ENCODE peak calls at places on chromosomes 6 and 20, in seven cellular contexts. P is adrenal gland, T is A549, U is left ventricle myocardium inferior, H is PC-9, Q is HepG2, F is IMR-90. J is an unnamed sample. For H3K4me1, the result is how much of the 10 kb centered on the place peaks cover.

GRCh38 chr20:32536861-32537656 is 48.1 kb downstream of the NOL4L start:
- DNase-seq in P (no peak), T (no peak), U (no peak), H (peak), Q (no peak), F (no peak), J (no peak)

GRCh38 chr6:3001773-3002293 is 2.1 kb downstream of the NQO2 start:
- DNase-seq in P (peak), T (peak), U (no peak), H (peak), Q (peak), F (peak), J (no peak)

GRCh38 chr20:20411382-20411781 is 43.5 kb downstream of the INSM1 start:
- DNase-seq in P (no peak), T (no peak), U (no peak), H (no peak), Q (no peak), F (no peak), J (no peak)

GRCh38 chr6:67952121-67952520 is 683.0 kb upstream of the ADGRB3 start:
- DNase-seq in P (no peak), T (no peak), U (no peak), H (no peak), Q (no peak), F (no peak), J (no peak)

GRCh38 chr20:51380401-51381385 is 161.8 kb downstream of the NFATC2 start:
- DNase-seq in P (no peak), T (no peak), U (no peak), H (no peak), Q (no peak), F (no peak), J (no peak)

GRCh38 chr20:2305946-2306345 is 10.1 kb downstream of the TGM3 start:
- DNase-seq in P (no peak), T (no peak), U (no peak), H (peak), Q (peak), F (no peak), J (no peak)

GRCh38 chr6:25993038-25993684 is 30.6 kb downstream of the TRIM38 start:
- DNase-seq in P (no peak), T (no peak), U (no peak), H (no peak), Q (no peak), F (no peak), J (no peak)

GRCh38 chr20:50368813-50369224 is 141.4 kb upstream of the PTPN1 start:
- DNase-seq in P (no peak), T (no peak), U (no peak), H (no peak), Q (peak), F (peak), J (no peak)

GRCh38 chr20:3663031-3663701 is at the start of gene GFRA4:
- DNase-seq in P (no peak), T (no peak), U (no peak), H (no peak), Q (no peak), F (no peak), J (no peak)

GRCh38 chr20:6178537-6178936 is 55.7 kb upstream of the FERMT1 start:
- DNase-seq in P (peak), T (no peak), U (no peak), H (no peak), Q (peak), F (peak), J (no peak)

GRCh38 chr6:127300411-127300810 is 33.7 kb downstream of the RNF146 start:
- DNase-seq in P (no peak), T (no peak), U (no peak), H (no peak), Q (no peak), F (peak), J (no peak)

GRCh38 chr6:5713519-5713918 is 293.2 kb downstream of the NRN1 start:
- DNase-seq in P (no peak), T (no peak), U (no peak), H (no peak), Q (peak), F (no peak), J (no peak)

GRCh38 chr6:150394053-150394875 is 25.5 kb downstream of the IYD start:
- DNase-seq in P (no peak), T (no peak), U (no peak), H (no peak), Q (no peak), F (no peak), J (no peak)

GRCh38 chr6:150394886-150395285 is 26.1 kb downstream of the IYD start:
- DNase-seq in P (no peak), T (no peak), U (no peak), H (no peak), Q (no peak), F (no peak), J (no peak)

GRCh38 chr6:150391890-150392289 is 23.1 kb downstream of the IYD start:
- DNase-seq in P (no peak), T (no peak), U (no peak), H (no peak), Q (no peak), F (no peak), J (no peak)

GRCh38 chr6:150392452-150393220 is 23.8 kb downstream of the IYD start:
- DNase-seq in P (no peak), T (no peak), U (no peak), H (peak), Q (no peak), F (no peak), J (no peak)

GRCh38 chr6:150395388-150396009 is 26.7 kb downstream of the IYD start:
- DNase-seq in P (peak), T (peak), U (no peak), H (peak), Q (peak), F (peak), J (no peak)
- H3K4me1 ChIP-seq in P (under half), T (under half), U (under half), H (under half), Q (under half), F (under half), J (under half)

GRCh38 chr6:105897131-105897530 is 189.0 kb upstream of the PRDM1 start:
- DNase-seq in P (no peak), T (no peak), U (no peak), H (no peak), Q (no peak), F (peak), J (no peak)

GRCh38 chr6:105898286-105898685 is 187.8 kb upstream of the PRDM1 start:
- DNase-seq in P (no peak), T (no peak), U (no peak), H (no peak), Q (no peak), F (peak), J (no peak)

GRCh38 chr6:105896052-105896820 is 189.9 kb upstream of the PRDM1 start:
- DNase-seq in P (no peak), T (no peak), U (no peak), H (no peak), Q (peak), F (peak), J (no peak)

GRCh38 chr6:105894556-105894955 is 191.6 kb upstream of the PRDM1 start:
- DNase-seq in P (no peak), T (no peak), U (no peak), H (no peak), Q (no peak), F (no peak), J (no peak)

GRCh38 chr6:105896821-105897095 is 189.4 kb upstream of the PRDM1 start:
- DNase-seq in P (no peak), T (peak), U (no peak), H (no peak), Q (peak), F (no peak), J (no peak)
- H3K4me1 ChIP-seq in P (under half), T (under half), U (under half), H (under half), Q (under half), F (under half), J (under half)

GRCh38 chr6:31624070-31624469 is 3.6 kb downstream of the PRRC2A start:
- DNase-seq in P (no peak), T (no peak), U (no peak), H (no peak), Q (no peak), F (no peak), J (no peak)

GRCh38 chr6:31630177-31630934 is 9.8 kb downstream of the PRRC2A start:
- DNase-seq in P (no peak), T (no peak), U (no peak), H (no peak), Q (no peak), F (no peak), J (no peak)

GRCh38 chr6:31627690-31628287 is 7.3 kb downstream of the PRRC2A start:
- DNase-seq in P (no peak), T (no peak), U (no peak), H (no peak), Q (no peak), F (no peak), J (no peak)

GRCh38 chr6:31629014-31629413 is 8.5 kb downstream of the PRRC2A start:
- DNase-seq in P (no peak), T (no peak), U (no peak), H (no peak), Q (no peak), F (no peak), J (no peak)

DNA sequence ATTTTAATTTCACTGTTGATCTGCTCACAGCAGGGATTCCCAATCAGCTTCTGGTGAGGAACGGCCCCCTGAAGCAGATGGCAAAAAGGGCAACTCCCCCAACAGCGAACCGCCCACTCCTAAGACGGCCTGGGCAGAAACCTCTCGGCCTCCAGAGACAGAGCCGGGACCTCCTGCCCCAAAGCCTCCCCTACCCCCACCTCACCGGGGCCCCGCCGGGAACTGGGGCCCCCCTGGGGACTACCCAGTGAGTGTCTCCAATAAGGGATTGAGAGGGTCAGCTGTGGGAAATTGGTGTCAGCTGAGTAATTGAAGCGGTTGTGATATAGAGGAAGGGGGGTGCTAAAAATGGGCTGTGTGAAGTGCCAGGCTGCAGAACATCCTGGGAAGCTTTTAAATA is 6.4 kb downstream of the PRRC2A start:
- DNase-seq in P (no peak), T (no peak), U (no peak), H (no peak), Q (no peak), F (no peak), J (no peak)
- H3K4me1 ChIP-seq in P (under half), T (under half), U (under half), H (under half), Q (under half), F (under half), J (under half)

DNA sequence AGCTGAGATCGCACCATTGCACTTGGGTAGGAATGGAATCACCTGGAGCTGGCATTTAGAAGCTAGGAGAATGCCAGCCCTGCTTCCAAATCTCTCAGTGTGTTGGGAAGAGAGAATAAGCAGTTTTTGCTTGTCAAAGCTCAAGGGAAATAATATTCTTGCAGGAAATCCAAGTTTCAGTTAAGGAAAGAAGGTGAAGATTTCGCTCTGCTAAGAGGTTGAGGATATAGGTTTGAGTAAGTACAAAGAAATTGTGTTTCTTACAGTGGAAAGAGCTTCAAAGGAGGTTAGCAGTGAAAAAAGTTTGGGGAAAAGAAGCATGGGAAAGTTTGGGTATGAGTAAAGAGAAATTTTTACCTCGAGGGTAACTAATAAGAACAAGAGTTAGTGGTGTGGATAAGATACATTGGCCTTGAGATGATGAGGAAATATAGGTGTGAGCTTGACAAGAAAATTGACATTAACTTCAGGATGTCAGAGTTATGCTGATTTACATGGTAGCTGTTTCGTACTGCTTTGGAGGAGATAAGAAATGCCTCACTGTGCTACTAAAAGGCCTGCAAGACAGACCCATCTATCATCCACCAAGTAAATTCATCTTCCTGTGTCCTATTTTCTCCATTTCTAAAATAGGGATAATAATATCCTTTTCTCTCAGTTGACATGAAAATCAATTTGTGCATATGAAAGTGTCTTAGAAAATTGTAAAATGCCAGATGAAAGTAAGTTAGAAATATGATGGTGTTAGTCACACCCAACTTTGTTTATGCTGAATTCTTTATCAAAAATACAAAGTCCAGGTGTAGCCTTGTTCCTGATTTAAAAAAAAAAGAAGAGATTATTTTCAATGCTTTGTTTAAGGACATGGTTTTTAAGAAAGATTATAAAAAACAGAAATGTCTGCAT is 12.8 kb upstream of the HINT3 start:
- DNase-seq in P (no peak), T (no peak), U (no peak), H (peak), Q (no peak), F (no peak), J (no peak)
- H3K4me1 ChIP-seq in P (half or more), T (half or more), U (under half), H (half or more), Q (half or more), F (under half), J (half or more)

DNA sequence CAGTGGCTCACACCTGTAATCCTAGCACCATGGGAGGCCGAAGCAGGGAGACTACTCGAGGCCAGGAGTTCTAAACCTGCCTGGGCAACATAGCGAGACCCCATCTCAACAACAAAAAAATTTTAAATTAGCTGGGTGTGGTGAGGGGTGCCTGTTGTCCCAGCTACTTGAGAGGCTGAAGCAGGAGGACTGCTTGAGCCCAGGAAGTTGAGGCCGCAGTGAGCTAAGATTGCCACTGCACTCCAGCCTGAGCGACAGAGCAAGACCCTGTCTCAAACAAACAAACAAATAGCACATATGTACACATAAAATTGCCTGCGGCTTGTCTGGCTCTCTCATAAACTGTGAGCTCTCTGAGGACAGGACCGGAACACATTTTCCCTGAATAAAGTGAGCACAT is 106.3 kb downstream of the BANF2 start:
- DNase-seq in P (no peak), T (no peak), U (no peak), H (no peak), Q (no peak), F (no peak), J (no peak)
- H3K4me1 ChIP-seq in P (under half), T (under half), U (under half), H (under half), Q (half or more), F (under half), J (under half)

GRCh38 chr6:43793154-43793874 is 23.3 kb downstream of the VEGFA start:
- DNase-seq in P (no peak), T (no peak), U (no peak), H (no peak), Q (no peak), F (no peak), J (no peak)

GRCh38 chr6:43791752-43792422 is 21.9 kb downstream of the VEGFA start:
- DNase-seq in P (no peak), T (no peak), U (no peak), H (no peak), Q (no peak), F (peak), J (no peak)

GRCh38 chr6:43796910-43797890 is 27.2 kb downstream of the VEGFA start:
- DNase-seq in P (no peak), T (no peak), U (no peak), H (no peak), Q (no peak), F (no peak), J (no peak)

GRCh38 chr6:43796168-43796567 is 26.2 kb downstream of the VEGFA start:
- DNase-seq in P (no peak), T (no peak), U (no peak), H (no peak), Q (no peak), F (no peak), J (no peak)

DNA sequence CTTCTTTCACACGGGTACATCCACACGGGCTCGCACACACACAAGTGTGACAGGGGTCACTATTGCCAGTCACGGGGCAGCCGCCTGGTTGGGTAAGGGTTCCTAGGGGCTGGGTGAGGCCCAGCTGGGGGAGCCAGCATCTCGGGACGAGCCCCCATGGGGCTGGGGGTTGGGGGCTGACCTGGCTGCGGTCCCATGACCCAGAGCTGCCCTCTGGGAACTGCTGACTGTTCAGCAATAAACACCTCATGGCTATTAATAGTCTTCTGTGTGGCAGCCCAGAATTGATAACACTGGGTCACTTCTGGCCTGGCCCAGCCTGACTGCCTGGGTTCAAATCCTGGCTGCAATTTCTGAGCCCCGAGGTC is 23.8 kb downstream of the VEGFA start:
- DNase-seq in P (no peak), T (no peak), U (no peak), H (no peak), Q (no peak), F (no peak), J (no peak)
- H3K4me1 ChIP-seq in P (under half), T (under half), U (half or more), H (under half), Q (under half), F (under half), J (under half)

DNA sequence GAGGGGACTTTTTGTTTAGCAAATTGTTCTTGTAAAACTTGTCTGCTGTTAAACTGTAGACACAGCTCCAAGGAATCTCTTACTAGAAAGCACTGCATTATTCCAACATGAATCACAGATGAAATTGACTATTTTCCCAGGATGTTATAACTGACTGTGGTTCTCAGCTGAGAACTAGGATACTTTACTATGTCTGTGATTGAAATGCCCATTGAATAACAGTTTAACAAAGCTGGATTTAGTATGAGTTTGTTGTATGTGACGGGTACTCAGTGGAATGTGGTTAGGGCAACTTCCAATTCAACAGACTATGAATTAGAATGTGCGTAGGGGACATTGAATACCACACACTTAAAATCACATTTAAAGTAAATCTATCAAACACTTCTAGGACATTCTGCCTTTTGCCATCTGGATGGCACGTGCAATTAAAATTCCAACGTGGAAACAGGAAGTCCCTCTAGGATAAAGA is 193.4 kb upstream of the PREP start:
- DNase-seq in P (no peak), T (peak), U (no peak), H (peak), Q (no peak), F (peak), J (no peak)
- H3K4me1 ChIP-seq in P (under half), T (half or more), U (under half), H (half or more), Q (under half), F (under half), J (under half)

GRCh38 chr20:56443654-56444540 is 24.5 kb upstream of the RTF2 start:
- DNase-seq in P (no peak), T (no peak), U (peak), H (peak), Q (peak), F (peak), J (no peak)

GRCh38 chr20:56439784-56440291 is 27.8 kb downstream of the CASS4 start:
- DNase-seq in P (no peak), T (no peak), U (peak), H (peak), Q (no peak), F (peak), J (no peak)

GRCh38 chr20:56445130-56445529 is 23.3 kb upstream of the RTF2 start:
- DNase-seq in P (no peak), T (no peak), U (no peak), H (peak), Q (no peak), F (no peak), J (no peak)

GRCh38 chr20:56440346-56441007 is 27.9 kb upstream of the RTF2 start:
- DNase-seq in P (no peak), T (no peak), U (no peak), H (no peak), Q (no peak), F (no peak), J (no peak)

GRCh38 chr20:56442381-56443365 is 25.8 kb upstream of the RTF2 start:
- DNase-seq in P (no peak), T (no peak), U (no peak), H (peak), Q (no peak), F (peak), J (no peak)
- H3K4me1 ChIP-seq in P (under half), T (under half), U (under half), H (under half), Q (under half), F (under half), J (under half)

GRCh38 chr20:4684837-4685413 is 36.8 kb upstream of the PRND start:
- DNase-seq in P (no peak), T (no peak), U (no peak), H (no peak), Q (peak), F (peak), J (no peak)

GRCh38 chr20:4683261-4683660 is 38.4 kb upstream of the PRND start:
- DNase-seq in P (no peak), T (no peak), U (no peak), H (no peak), Q (no peak), F (no peak), J (no peak)

GRCh38 chr20:4682682-4683081 is 39.0 kb upstream of the PRND start:
- DNase-seq in P (no peak), T (no peak), U (no peak), H (no peak), Q (no peak), F (no peak), J (no peak)

GRCh38 chr20:4688342-4688741 is 33.4 kb upstream of the PRND start:
- DNase-seq in P (no peak), T (no peak), U (no peak), H (no peak), Q (no peak), F (no peak), J (no peak)

GRCh38 chr20:4685923-4686221 is 35.8 kb upstream of the PRND start:
- DNase-seq in P (no peak), T (no peak), U (no peak), H (no peak), Q (no peak), F (no peak), J (no peak)
- H3K4me1 ChIP-seq in P (under half), T (under half), U (half or more), H (half or more), Q (half or more), F (under half), J (half or more)

J was measured in esophagus squamous epithelium.